ENCODE peak calls at places on chromosomes 2 and 18, in four cellular contexts. One of them, this sample, is unnamed.

GRCh38 chr18:35478520-35479435 is 19.0 kb downstream of the INO80C start:
- DNase-seq in ovary: no peak
- DNase-seq in esophagus squamous epithelium: no peak
- DNase-seq in CD4-positive, alpha-beta memory T cell: no peak
- DNase-seq in this sample: no peak

GRCh38 chr2:230924470-230925341 is at the start of gene GPR55:
- DNase-seq in CD4-positive, alpha-beta memory T cell: peak; percentile 53
- DNase-seq in ovary: peak; percentile 5
- DNase-seq in esophagus squamous epithelium: no peak
- DNase-seq in this sample: peak; percentile 77

GRCh38 chr2:109545828-109546713 is 67.7 kb downstream of the SEPTIN10 start:
- DNase-seq in ovary: peak; percentile 81
- DNase-seq in esophagus squamous epithelium: no peak
- DNase-seq in CD4-positive, alpha-beta memory T cell: peak; percentile 39
- DNase-seq in this sample: peak; percentile 65

GRCh38 chr18:58176915-58177717 is 133.1 kb downstream of the NEDD4L start:
- DNase-seq in CD4-positive, alpha-beta memory T cell: no peak
- DNase-seq in esophagus squamous epithelium: no peak
- DNase-seq in ovary: no peak
- DNase-seq in this sample: no peak

GRCh38 chr2:165357758-165358157 is 111.7 kb upstream of the CSRNP3 start:
- DNase-seq in CD4-positive, alpha-beta memory T cell: no peak
- DNase-seq in esophagus squamous epithelium: no peak
- DNase-seq in ovary: no peak
- DNase-seq in this sample: peak; percentile 5

GRCh38 chr2:768484-768883 is 91.3 kb upstream of the TMEM18 start:
- DNase-seq in CD4-positive, alpha-beta memory T cell: no peak
- DNase-seq in esophagus squamous epithelium: no peak
- DNase-seq in ovary: no peak
- DNase-seq in this sample: no peak

GRCh38 chr2:3040819-3041218 is 336.8 kb downstream of the EIPR1 start:
- DNase-seq in esophagus squamous epithelium: no peak
- DNase-seq in ovary: no peak
- DNase-seq in CD4-positive, alpha-beta memory T cell: no peak
- DNase-seq in this sample: no peak

GRCh38 chr18:136433-136832 is 21.9 kb upstream of the USP14 start:
- DNase-seq in esophagus squamous epithelium: no peak
- DNase-seq in CD4-positive, alpha-beta memory T cell: peak; percentile 66
- DNase-seq in ovary: no peak
- DNase-seq in this sample: peak; percentile 46

GRCh38 chr2:23480991-23481797 is 96.2 kb downstream of the KLHL29 start:
- DNase-seq in ovary: no peak
- DNase-seq in CD4-positive, alpha-beta memory T cell: no peak
- DNase-seq in esophagus squamous epithelium: no peak
- DNase-seq in this sample: no peak

GRCh38 chr2:99708231-99708630 is 218.4 kb upstream of the REV1 start:
- DNase-seq in CD4-positive, alpha-beta memory T cell: no peak
- DNase-seq in esophagus squamous epithelium: no peak
- DNase-seq in ovary: no peak
- DNase-seq in this sample: no peak

GRCh38 chr2:70947556-70948184 is 12.0 kb downstream of the ATP6V1B1 start:
- DNase-seq in CD4-positive, alpha-beta memory T cell: no peak
- DNase-seq in ovary: no peak
- DNase-seq in esophagus squamous epithelium: no peak
- DNase-seq in this sample: no peak

GRCh38 chr2:179264238-179265081 is at the start of gene SESTD1:
- DNase-seq in ovary: peak; percentile 75
- DNase-seq in CD4-positive, alpha-beta memory T cell: peak; percentile 51
- DNase-seq in esophagus squamous epithelium: no peak
- DNase-seq in this sample: peak; percentile 41

GRCh38 chr18:57084331-57085298 is 62.3 kb upstream of the BOD1L2 start:
- DNase-seq in ovary: no peak
- DNase-seq in CD4-positive, alpha-beta memory T cell: no peak
- DNase-seq in esophagus squamous epithelium: no peak
- DNase-seq in this sample: peak; percentile 58

GRCh38 chr2:162000466-162000865 is 73.5 kb downstream of the DPP4 start:
- DNase-seq in CD4-positive, alpha-beta memory T cell: no peak
- DNase-seq in ovary: no peak
- DNase-seq in esophagus squamous epithelium: no peak
- DNase-seq in this sample: no peak

GRCh38 chr18:32289480-32290075 is 99.7 kb downstream of the MEP1B start:
- DNase-seq in esophagus squamous epithelium: no peak
- DNase-seq in ovary: no peak
- DNase-seq in CD4-positive, alpha-beta memory T cell: peak; percentile 22
- DNase-seq in this sample: peak; percentile 5

GRCh38 chr2:9820020-9820973 is 23.0 kb upstream of the TAF1B start:
- DNase-seq in CD4-positive, alpha-beta memory T cell: no peak
- DNase-seq in ovary: no peak
- DNase-seq in esophagus squamous epithelium: no peak
- DNase-seq in this sample: no peak

GRCh38 chr2:150931447-150931846 is 330.2 kb downstream of the RBM43 start:
- DNase-seq in esophagus squamous epithelium: no peak
- DNase-seq in ovary: no peak
- DNase-seq in CD4-positive, alpha-beta memory T cell: no peak
- DNase-seq in this sample: no peak

GRCh38 chr2:83234291-83234690 is 1224.8 kb downstream of the SUCLG1 start:
- DNase-seq in CD4-positive, alpha-beta memory T cell: no peak
- DNase-seq in ovary: no peak
- DNase-seq in esophagus squamous epithelium: no peak
- DNase-seq in this sample: no peak

GRCh38 chr2:51158236-51158635 is 126.3 kb upstream of the NRXN1 start:
- DNase-seq in esophagus squamous epithelium: no peak
- DNase-seq in ovary: no peak
- DNase-seq in CD4-positive, alpha-beta memory T cell: no peak
- DNase-seq in this sample: no peak

GRCh38 chr2:241095594-241096290 is 6.3 kb downstream of the MTERF4 start:
- DNase-seq in ovary: no peak
- DNase-seq in CD4-positive, alpha-beta memory T cell: peak; percentile 78
- DNase-seq in esophagus squamous epithelium: no peak
- DNase-seq in this sample: peak; percentile 65

GRCh38 chr2:112615051-112615450 is 30.6 kb downstream of the CHCHD5 start:
- DNase-seq in esophagus squamous epithelium: no peak
- DNase-seq in ovary: no peak
- DNase-seq in CD4-positive, alpha-beta memory T cell: no peak
- DNase-seq in this sample: no peak

GRCh38 chr2:55862269-55862668 is 61.3 kb downstream of the EFEMP1 start:
- DNase-seq in ovary: no peak
- DNase-seq in CD4-positive, alpha-beta memory T cell: no peak
- DNase-seq in esophagus squamous epithelium: no peak
- DNase-seq in this sample: no peak

GRCh38 chr2:96876036-96876810 is 6.3 kb upstream of the SEMA4C start:
- DNase-seq in esophagus squamous epithelium: no peak
- DNase-seq in ovary: no peak
- DNase-seq in CD4-positive, alpha-beta memory T cell: no peak
- DNase-seq in this sample: no peak

GRCh38 chr2:72612614-72613160 is 213.1 kb downstream of the EXOC6B start:
- DNase-seq in ovary: no peak
- DNase-seq in esophagus squamous epithelium: no peak
- DNase-seq in CD4-positive, alpha-beta memory T cell: no peak
- DNase-seq in this sample: no peak

GRCh38 chr18:64713284-64713683 is 564.4 kb upstream of the LINC00305 start:
- DNase-seq in ovary: no peak
- DNase-seq in esophagus squamous epithelium: no peak
- DNase-seq in CD4-positive, alpha-beta memory T cell: no peak
- DNase-seq in this sample: no peak

GRCh38 chr2:202158796-202159195 is 79.6 kb downstream of the SUMO1 start:
- DNase-seq in ovary: no peak
- DNase-seq in CD4-positive, alpha-beta memory T cell: no peak
- DNase-seq in esophagus squamous epithelium: no peak
- DNase-seq in this sample: no peak

GRCh38 chr2:164609790-164610189 is 11.5 kb downstream of the GRB14 start:
- DNase-seq in ovary: no peak
- DNase-seq in esophagus squamous epithelium: no peak
- DNase-seq in CD4-positive, alpha-beta memory T cell: no peak
- DNase-seq in this sample: no peak

GRCh38 chr18:60248563-60249330 is 123.8 kb downstream of the MC4R start:
- DNase-seq in CD4-positive, alpha-beta memory T cell: no peak
- DNase-seq in esophagus squamous epithelium: no peak
- DNase-seq in ovary: no peak
- DNase-seq in this sample: no peak

GRCh38 chr2:168758970-168759820 is 43.2 kb upstream of the NOSTRIN start:
- DNase-seq in esophagus squamous epithelium: no peak
- DNase-seq in CD4-positive, alpha-beta memory T cell: peak; percentile 54
- DNase-seq in ovary: no peak
- DNase-seq in this sample: peak; percentile 47

GRCh38 chr2:24586955-24587354 is 95.9 kb downstream of the NCOA1 start:
- DNase-seq in ovary: no peak
- DNase-seq in CD4-positive, alpha-beta memory T cell: peak; percentile 27
- DNase-seq in esophagus squamous epithelium: no peak
- DNase-seq in this sample: peak; percentile 3

DNA sequence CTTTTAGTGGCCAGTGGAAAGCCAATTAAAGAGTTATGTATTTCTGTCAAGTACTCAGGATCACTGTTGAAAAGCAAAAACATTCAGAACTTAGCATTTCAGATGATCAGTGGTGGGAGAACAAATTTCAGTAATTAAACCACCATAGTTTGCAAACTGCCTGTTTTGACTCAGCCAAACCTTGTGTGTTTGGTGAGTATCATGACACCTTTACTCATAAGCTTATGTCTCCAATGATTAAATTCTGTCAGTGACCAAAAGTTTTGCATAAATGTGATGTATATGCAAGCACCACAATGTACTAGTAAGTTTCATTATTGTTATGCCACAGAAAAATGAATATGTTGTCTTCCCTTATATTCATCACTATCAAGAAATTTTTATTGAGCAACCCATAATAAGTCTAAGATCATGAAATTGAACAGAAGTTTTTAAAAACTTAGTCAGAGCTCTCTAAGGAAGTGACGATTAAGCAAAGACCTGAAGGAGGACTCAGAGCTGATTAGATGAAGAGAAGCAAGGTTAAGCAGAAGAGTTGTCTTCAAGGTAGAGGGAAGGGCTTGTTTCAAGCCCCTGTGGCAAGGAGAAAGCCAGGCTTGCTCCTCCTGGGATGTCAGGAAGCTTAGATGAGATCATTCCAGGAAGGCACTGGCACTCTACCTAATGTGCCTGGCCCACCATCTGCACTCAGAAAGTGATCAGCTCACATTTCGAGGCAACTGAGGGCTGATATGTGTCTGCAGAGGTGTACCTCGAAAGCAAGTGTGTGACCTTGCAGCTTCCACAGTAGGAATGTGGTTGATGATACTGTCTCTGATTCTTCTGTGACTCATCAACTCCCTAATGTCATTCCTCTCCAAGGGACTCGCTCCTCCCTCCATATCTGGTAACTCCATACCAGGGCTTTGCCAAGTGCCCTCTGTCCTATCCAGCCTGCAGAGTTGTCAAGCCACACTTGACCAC is 54.7 kb downstream of the KCTD18 start:
- DNase-seq in CD4-positive, alpha-beta memory T cell: no peak
- DNase-seq in ovary: no peak
- DNase-seq in esophagus squamous epithelium: no peak
- DNase-seq in this sample: peak; percentile 11
- H3K4me3 ChIP-seq in CD4-positive, alpha-beta memory T cell: no peak overlapping the region
- H3K4me3 ChIP-seq in ovary: no peak overlapping the region
- H3K4me3 ChIP-seq in esophagus squamous epithelium: no peak overlapping the region
- H3K4me3 ChIP-seq in this sample: peak overlapping the region; percentile 15

GRCh38 chr2:238894226-238894949 is 46.5 kb downstream of the TWIST2 start:
- DNase-seq in esophagus squamous epithelium: no peak
- DNase-seq in ovary: no peak
- DNase-seq in CD4-positive, alpha-beta memory T cell: no peak
- DNase-seq in this sample: no peak
- H3K27ac ChIP-seq in esophagus squamous epithelium: peak overlapping the region; percentile 27
- H3K27ac ChIP-seq in ovary: no peak overlapping the region
- H3K27ac ChIP-seq in CD4-positive, alpha-beta memory T cell: no peak overlapping the region
- H3K27ac ChIP-seq in this sample: no peak overlapping the region

GRCh38 chr2:175131252-175131651 is 36.8 kb downstream of the ATF2 start:
- DNase-seq in esophagus squamous epithelium: no peak
- DNase-seq in CD4-positive, alpha-beta memory T cell: no peak
- DNase-seq in ovary: no peak
- DNase-seq in this sample: no peak
- H3K36me3 ChIP-seq in esophagus squamous epithelium: no peaks in the 10 kb centered on the region
- H3K36me3 ChIP-seq in CD4-positive, alpha-beta memory T cell: peaks cover 23% of the 10 kb centered on the region
- H3K36me3 ChIP-seq in ovary: no peaks in the 10 kb centered on the region
- H3K36me3 ChIP-seq in this sample: peaks cover 48% of the 10 kb centered on the region

DNA sequence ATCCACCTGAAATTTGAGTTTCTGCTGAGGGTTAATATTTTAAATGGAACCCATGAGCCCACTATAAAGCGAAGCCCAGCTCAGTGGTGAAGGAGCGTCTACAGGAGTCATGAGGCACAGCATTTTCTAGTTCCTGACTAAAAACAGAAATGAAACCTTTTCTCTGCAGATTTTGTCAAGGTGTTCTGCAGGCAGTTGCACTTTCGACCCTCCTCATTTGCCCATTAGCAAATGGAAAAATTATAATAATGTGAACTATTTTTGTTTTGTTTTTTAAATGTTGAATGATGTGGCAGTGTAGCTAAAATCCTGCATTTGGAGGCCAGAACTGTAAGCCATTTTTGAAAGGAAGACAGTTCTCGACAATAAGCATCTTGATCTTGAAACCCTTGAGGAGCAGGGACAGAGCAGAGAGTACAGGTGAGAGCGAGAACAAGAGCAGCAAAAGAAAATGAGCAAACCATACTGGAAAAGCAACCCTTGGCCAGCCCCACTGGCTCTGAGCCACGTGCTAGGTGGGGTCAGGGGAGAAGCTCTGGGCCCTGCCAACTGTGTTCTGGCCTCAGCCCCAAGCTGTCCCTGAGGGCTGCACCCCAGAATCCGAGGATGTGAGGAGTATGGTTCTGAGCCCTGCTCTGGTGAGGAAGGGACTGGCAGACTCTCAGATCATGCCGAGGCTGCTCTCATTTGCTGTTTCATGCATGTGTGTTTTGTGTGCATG is 26.4 kb upstream of the COPS8 start:
- DNase-seq in esophagus squamous epithelium: no peak
- DNase-seq in CD4-positive, alpha-beta memory T cell: no peak
- DNase-seq in ovary: no peak
- DNase-seq in this sample: no peak
- H3K4me3 ChIP-seq in esophagus squamous epithelium: no peak overlapping the region
- H3K4me3 ChIP-seq in CD4-positive, alpha-beta memory T cell: no peak overlapping the region
- H3K4me3 ChIP-seq in ovary: no peak overlapping the region
- H3K4me3 ChIP-seq in this sample: no peak overlapping the region

GRCh38 chr2:157077753-157078152 is 179.8 kb upstream of the GALNT5 start:
- DNase-seq in esophagus squamous epithelium: no peak
- DNase-seq in ovary: no peak
- DNase-seq in CD4-positive, alpha-beta memory T cell: no peak
- DNase-seq in this sample: no peak
- H3K27ac ChIP-seq in esophagus squamous epithelium: no peak overlapping the region
- H3K27ac ChIP-seq in ovary: no peak overlapping the region
- H3K27ac ChIP-seq in CD4-positive, alpha-beta memory T cell: no peak overlapping the region
- H3K27ac ChIP-seq in this sample: no peak overlapping the region

GRCh38 chr18:51066273-51066672 is 36.3 kb downstream of the SMAD4 start:
- DNase-seq in CD4-positive, alpha-beta memory T cell: no peak
- DNase-seq in esophagus squamous epithelium: no peak
- DNase-seq in ovary: no peak
- DNase-seq in this sample: no peak
- H3K36me3 ChIP-seq in CD4-positive, alpha-beta memory T cell: peaks cover 16% of the 10 kb centered on the region
- H3K36me3 ChIP-seq in esophagus squamous epithelium: no peaks in the 10 kb centered on the region
- H3K36me3 ChIP-seq in ovary: peaks cover 2% of the 10 kb centered on the region
- H3K36me3 ChIP-seq in this sample: peaks cover 65% of the 10 kb centered on the region

DNA sequence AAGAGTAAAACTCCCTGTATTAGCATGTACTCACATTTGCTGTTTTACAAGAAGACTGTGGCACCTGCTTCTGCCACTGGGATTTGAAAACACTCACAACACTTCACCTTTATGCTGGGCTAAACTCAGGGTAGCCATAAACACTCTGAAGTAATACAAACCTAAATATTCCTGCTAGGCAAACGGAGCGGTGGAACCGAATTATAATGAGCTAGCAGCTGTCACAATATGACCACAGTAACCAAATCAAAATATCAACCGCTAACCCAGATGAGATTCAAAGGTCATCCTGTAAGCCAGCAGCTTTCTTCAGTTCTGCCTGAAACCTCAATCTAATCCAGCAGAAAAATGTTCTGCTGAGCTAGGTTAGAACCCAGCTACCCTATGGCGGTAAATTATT is 132.1 kb downstream of the TCF4 start:
- DNase-seq in esophagus squamous epithelium: no peak
- DNase-seq in CD4-positive, alpha-beta memory T cell: no peak
- DNase-seq in ovary: no peak
- DNase-seq in this sample: no peak
- H3K4me3 ChIP-seq in esophagus squamous epithelium: no peak overlapping the region
- H3K4me3 ChIP-seq in CD4-positive, alpha-beta memory T cell: no peak overlapping the region
- H3K4me3 ChIP-seq in ovary: no peak overlapping the region
- H3K4me3 ChIP-seq in this sample: no peak overlapping the region

This sample was measured in CD4-positive, CD25-positive, alpha-beta regulatory T cell.